ENCODE peak calls at places on chromosomes 5 and 9, in eight cellular contexts. One of them, this sample, is unnamed.
A peak's percentile ranks its signal among the peaks of the same experiment; 100 is the strongest.

GRCh38 chr5:131147258-131147657 is 17.8 kb downstream of the HINT1 start:
- DNase-seq in CD4-positive, alpha-beta memory T cell: no peak
- DNase-seq in spleen: no peak
- DNase-seq in GM23248: no peak
- DNase-seq in stomach: no peak
- DNase-seq in kidney: no peak
- DNase-seq in WERI-Rb-1: no peak
- DNase-seq in colonic mucosa: no peak
- DNase-seq in this sample: no peak

GRCh38 chr9:6153425-6153824 is 62.2 kb upstream of the IL33 start:
- DNase-seq in WERI-Rb-1: no peak
- DNase-seq in spleen: no peak
- DNase-seq in stomach: no peak
- DNase-seq in colonic mucosa: no peak
- DNase-seq in GM23248: peak; percentile 25
- DNase-seq in kidney: no peak
- DNase-seq in CD4-positive, alpha-beta memory T cell: no peak
- DNase-seq in this sample: no peak

GRCh38 chr5:172868924-172869565 is 35.0 kb downstream of the ERGIC1 start:
- DNase-seq in CD4-positive, alpha-beta memory T cell: no peak
- DNase-seq in kidney: peak; percentile 95
- DNase-seq in stomach: peak; percentile 72
- DNase-seq in GM23248: peak; percentile 97
- DNase-seq in colonic mucosa: no peak
- DNase-seq in WERI-Rb-1: no peak
- DNase-seq in spleen: peak; percentile 64
- DNase-seq in this sample: no peak

GRCh38 chr5:5941486-5941885 is 436.9 kb downstream of the MED10 start:
- DNase-seq in GM23248: no peak
- DNase-seq in CD4-positive, alpha-beta memory T cell: no peak
- DNase-seq in kidney: no peak
- DNase-seq in stomach: no peak
- DNase-seq in WERI-Rb-1: peak; percentile 50
- DNase-seq in colonic mucosa: no peak
- DNase-seq in spleen: no peak
- DNase-seq in this sample: no peak

GRCh38 chr5:38316544-38317224 is 58.3 kb downstream of the EGFLAM start:
- DNase-seq in kidney: no peak
- DNase-seq in WERI-Rb-1: peak; percentile 21
- DNase-seq in colonic mucosa: no peak
- DNase-seq in CD4-positive, alpha-beta memory T cell: no peak
- DNase-seq in stomach: no peak
- DNase-seq in GM23248: peak; percentile 61
- DNase-seq in spleen: no peak
- DNase-seq in this sample: no peak

GRCh38 chr9:123716339-123716738 is 213.6 kb downstream of the DENND1A start:
- DNase-seq in kidney: no peak
- DNase-seq in CD4-positive, alpha-beta memory T cell: no peak
- DNase-seq in spleen: no peak
- DNase-seq in WERI-Rb-1: no peak
- DNase-seq in colonic mucosa: no peak
- DNase-seq in GM23248: no peak
- DNase-seq in stomach: no peak
- DNase-seq in this sample: no peak

GRCh38 chr9:130172858-130173461 is 756 bp downstream of the NCS1 start:
- DNase-seq in colonic mucosa: no peak
- DNase-seq in CD4-positive, alpha-beta memory T cell: no peak
- DNase-seq in spleen: no peak
- DNase-seq in WERI-Rb-1: peak; percentile 53
- DNase-seq in kidney: peak; percentile 78
- DNase-seq in stomach: no peak
- DNase-seq in GM23248: peak; percentile 68
- DNase-seq in this sample: peak; percentile 21

GRCh38 chr5:109062669-109063068 is 315.0 kb downstream of the FER start:
- DNase-seq in CD4-positive, alpha-beta memory T cell: no peak
- DNase-seq in WERI-Rb-1: no peak
- DNase-seq in GM23248: peak; percentile 64
- DNase-seq in colonic mucosa: no peak
- DNase-seq in kidney: no peak
- DNase-seq in spleen: no peak
- DNase-seq in stomach: no peak
- DNase-seq in this sample: no peak

GRCh38 chr5:23461576-23461975 is 45.8 kb upstream of the PRDM9 start:
- DNase-seq in kidney: no peak
- DNase-seq in spleen: no peak
- DNase-seq in stomach: no peak
- DNase-seq in WERI-Rb-1: no peak
- DNase-seq in CD4-positive, alpha-beta memory T cell: no peak
- DNase-seq in GM23248: no peak
- DNase-seq in colonic mucosa: no peak
- DNase-seq in this sample: no peak

GRCh38 chr5:82421119-82421518 is 143.0 kb upstream of the RPS23 start:
- DNase-seq in WERI-Rb-1: no peak
- DNase-seq in spleen: no peak
- DNase-seq in stomach: no peak
- DNase-seq in GM23248: peak; percentile 82
- DNase-seq in colonic mucosa: no peak
- DNase-seq in CD4-positive, alpha-beta memory T cell: no peak
- DNase-seq in kidney: no peak
- DNase-seq in this sample: no peak

GRCh38 chr9:69919461-69920061 is 98.9 kb downstream of the CFAP95 start:
- DNase-seq in kidney: no peak
- DNase-seq in GM23248: peak; percentile 83
- DNase-seq in spleen: no peak
- DNase-seq in colonic mucosa: no peak
- DNase-seq in CD4-positive, alpha-beta memory T cell: peak; percentile 29
- DNase-seq in WERI-Rb-1: no peak
- DNase-seq in stomach: no peak
- DNase-seq in this sample: no peak

GRCh38 chr9:13444696-13445095 is 165.2 kb upstream of the MPDZ start:
- DNase-seq in WERI-Rb-1: no peak
- DNase-seq in colonic mucosa: no peak
- DNase-seq in stomach: no peak
- DNase-seq in kidney: no peak
- DNase-seq in GM23248: no peak
- DNase-seq in spleen: no peak
- DNase-seq in CD4-positive, alpha-beta memory T cell: no peak
- DNase-seq in this sample: no peak

DNA sequence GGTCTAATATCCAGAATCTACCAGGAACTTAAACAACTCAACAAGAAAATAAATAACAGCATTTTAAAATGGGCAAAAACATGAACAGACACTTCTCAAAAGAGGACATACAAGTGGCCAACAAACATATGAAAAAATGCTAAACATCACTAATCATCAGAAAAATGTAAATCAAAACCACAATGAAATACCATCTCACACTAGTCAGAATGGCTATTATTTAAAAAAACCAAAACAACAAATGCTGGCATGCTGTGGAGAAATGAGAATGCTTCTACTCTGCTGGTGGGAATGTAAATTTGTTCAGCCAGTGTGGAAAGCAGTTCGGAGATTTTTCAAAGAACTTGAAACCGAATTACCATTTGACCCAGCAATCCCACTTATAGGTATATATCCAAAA is 63.1 kb downstream of the ADAMTS6 start:
- DNase-seq in stomach: no peak
- DNase-seq in WERI-Rb-1: no peak
- DNase-seq in CD4-positive, alpha-beta memory T cell: no peak
- DNase-seq in GM23248: peak; percentile 39
- DNase-seq in kidney: no peak
- DNase-seq in spleen: no peak
- DNase-seq in colonic mucosa: no peak
- DNase-seq in this sample: no peak
- H3K9me3 ChIP-seq in stomach: peaks cover 39% of the 10 kb centered on the region
- H3K9me3 ChIP-seq in WERI-Rb-1: peaks cover 7% of the 10 kb centered on the region
- H3K9me3 ChIP-seq in CD4-positive, alpha-beta memory T cell: no peaks in the 10 kb centered on the region
- H3K9me3 ChIP-seq in GM23248: peaks cover 6% of the 10 kb centered on the region
- H3K9me3 ChIP-seq in kidney: peaks cover 18% of the 10 kb centered on the region
- H3K9me3 ChIP-seq in spleen: peaks cover 52% of the 10 kb centered on the region
- H3K9me3 ChIP-seq in colonic mucosa: no peaks in the 10 kb centered on the region
- H3K9me3 ChIP-seq in this sample: no peaks in the 10 kb centered on the region

GRCh38 chr5:90092734-90093133 is 316.8 kb downstream of the CETN3 start:
- DNase-seq in kidney: no peak
- DNase-seq in CD4-positive, alpha-beta memory T cell: no peak
- DNase-seq in WERI-Rb-1: no peak
- DNase-seq in spleen: no peak
- DNase-seq in colonic mucosa: no peak
- DNase-seq in GM23248: no peak
- DNase-seq in stomach: no peak
- DNase-seq in this sample: no peak
- H3K9me3 ChIP-seq in kidney: peaks cover 4% of the 10 kb centered on the region
- H3K9me3 ChIP-seq in CD4-positive, alpha-beta memory T cell: no peaks in the 10 kb centered on the region
- H3K9me3 ChIP-seq in WERI-Rb-1: no peaks in the 10 kb centered on the region
- H3K9me3 ChIP-seq in spleen: peaks cover 18% of the 10 kb centered on the region
- H3K9me3 ChIP-seq in colonic mucosa: no peaks in the 10 kb centered on the region
- H3K9me3 ChIP-seq in GM23248: no peaks in the 10 kb centered on the region
- H3K9me3 ChIP-seq in stomach: peaks cover 5% of the 10 kb centered on the region
- H3K9me3 ChIP-seq in this sample: no peaks in the 10 kb centered on the region

GRCh38 chr5:1213508-1214162 is 11.5 kb upstream of the SLC6A18 start:
- DNase-seq in GM23248: no peak
- DNase-seq in stomach: no peak
- DNase-seq in WERI-Rb-1: no peak
- DNase-seq in CD4-positive, alpha-beta memory T cell: no peak
- DNase-seq in kidney: peak; percentile 60
- DNase-seq in colonic mucosa: no peak
- DNase-seq in spleen: peak; percentile 69
- DNase-seq in this sample: peak; percentile 8
- H3K9me3 ChIP-seq in GM23248: no peaks in the 10 kb centered on the region
- H3K9me3 ChIP-seq in stomach: peaks cover 6% of the 10 kb centered on the region
- H3K9me3 ChIP-seq in WERI-Rb-1: peaks cover 7% of the 10 kb centered on the region
- H3K9me3 ChIP-seq in CD4-positive, alpha-beta memory T cell: no peaks in the 10 kb centered on the region
- H3K9me3 ChIP-seq in kidney: no peaks in the 10 kb centered on the region
- H3K9me3 ChIP-seq in colonic mucosa: no peaks in the 10 kb centered on the region
- H3K9me3 ChIP-seq in spleen: no peaks in the 10 kb centered on the region
- H3K9me3 ChIP-seq in this sample: no peaks in the 10 kb centered on the region

GRCh38 chr9:100368672-100369071 is 15.9 kb upstream of the TEX10 start:
- DNase-seq in kidney: no peak
- DNase-seq in spleen: no peak
- DNase-seq in stomach: no peak
- DNase-seq in GM23248: no peak
- DNase-seq in colonic mucosa: no peak
- DNase-seq in CD4-positive, alpha-beta memory T cell: no peak
- DNase-seq in WERI-Rb-1: no peak
- DNase-seq in this sample: no peak

GRCh38 chr9:100366121-100366520 is 13.4 kb upstream of the TEX10 start:
- DNase-seq in kidney: no peak
- DNase-seq in WERI-Rb-1: no peak
- DNase-seq in CD4-positive, alpha-beta memory T cell: no peak
- DNase-seq in GM23248: no peak
- DNase-seq in colonic mucosa: no peak
- DNase-seq in spleen: no peak
- DNase-seq in stomach: no peak
- DNase-seq in this sample: no peak

GRCh38 chr9:100372648-100373047 is 19.9 kb upstream of the TEX10 start:
- DNase-seq in GM23248: no peak
- DNase-seq in WERI-Rb-1: no peak
- DNase-seq in spleen: no peak
- DNase-seq in colonic mucosa: no peak
- DNase-seq in CD4-positive, alpha-beta memory T cell: no peak
- DNase-seq in stomach: no peak
- DNase-seq in kidney: no peak
- DNase-seq in this sample: no peak

GRCh38 chr9:100375677-100376076 is 22.9 kb upstream of the TEX10 start:
- DNase-seq in kidney: no peak
- DNase-seq in spleen: no peak
- DNase-seq in colonic mucosa: no peak
- DNase-seq in CD4-positive, alpha-beta memory T cell: no peak
- DNase-seq in stomach: no peak
- DNase-seq in WERI-Rb-1: no peak
- DNase-seq in GM23248: no peak
- DNase-seq in this sample: no peak

GRCh38 chr9:100370064-100370723 is 17.5 kb upstream of the TEX10 start:
- DNase-seq in colonic mucosa: no peak
- DNase-seq in kidney: no peak
- DNase-seq in stomach: no peak
- DNase-seq in spleen: no peak
- DNase-seq in CD4-positive, alpha-beta memory T cell: no peak
- DNase-seq in WERI-Rb-1: no peak
- DNase-seq in GM23248: no peak
- DNase-seq in this sample: no peak
- H3K9me3 ChIP-seq in colonic mucosa: no peaks in the 10 kb centered on the region
- H3K9me3 ChIP-seq in kidney: no peaks in the 10 kb centered on the region
- H3K9me3 ChIP-seq in stomach: peaks cover 26% of the 10 kb centered on the region
- H3K9me3 ChIP-seq in spleen: peaks cover 6% of the 10 kb centered on the region
- H3K9me3 ChIP-seq in CD4-positive, alpha-beta memory T cell: no peaks in the 10 kb centered on the region
- H3K9me3 ChIP-seq in WERI-Rb-1: peaks cover 16% of the 10 kb centered on the region
- H3K9me3 ChIP-seq in GM23248: no peaks in the 10 kb centered on the region
- H3K9me3 ChIP-seq in this sample: no peaks in the 10 kb centered on the region

DNA sequence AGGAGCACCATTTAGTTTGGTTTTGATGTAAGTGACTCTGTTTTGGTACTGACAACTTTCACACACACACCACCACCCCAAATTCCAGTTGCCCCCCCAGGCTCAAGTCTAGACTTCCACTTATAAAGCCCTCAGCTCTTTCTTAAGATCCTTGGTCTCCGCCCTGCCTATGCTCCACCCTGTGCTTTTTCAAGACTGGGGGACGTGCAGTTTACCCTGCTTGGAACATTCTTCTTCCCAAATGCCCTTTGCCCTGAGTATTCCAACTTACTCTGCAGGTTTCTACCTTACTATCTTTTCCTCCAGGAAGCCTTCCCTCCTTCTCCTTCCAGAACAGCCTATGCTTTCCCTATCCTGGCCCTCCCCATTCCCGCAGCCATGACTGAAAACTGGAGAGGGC is 1.5 kb upstream of the TRIM14 start:
- DNase-seq in stomach: no peak
- DNase-seq in GM23248: no peak
- DNase-seq in CD4-positive, alpha-beta memory T cell: no peak
- DNase-seq in colonic mucosa: peak; percentile 76
- DNase-seq in WERI-Rb-1: no peak
- DNase-seq in spleen: no peak
- DNase-seq in kidney: peak; percentile 25
- DNase-seq in this sample: no peak
- H3K9me3 ChIP-seq in stomach: no peaks in the 10 kb centered on the region
- H3K9me3 ChIP-seq in GM23248: no peaks in the 10 kb centered on the region
- H3K9me3 ChIP-seq in CD4-positive, alpha-beta memory T cell: no peaks in the 10 kb centered on the region
- H3K9me3 ChIP-seq in colonic mucosa: no peaks in the 10 kb centered on the region
- H3K9me3 ChIP-seq in WERI-Rb-1: no peaks in the 10 kb centered on the region
- H3K9me3 ChIP-seq in spleen: no peaks in the 10 kb centered on the region
- H3K9me3 ChIP-seq in kidney: no peaks in the 10 kb centered on the region
- H3K9me3 ChIP-seq in this sample: no peaks in the 10 kb centered on the region

GRCh38 chr5:141389153-141390042 is 1.9 kb downstream of the PCDHGB4 start:
- DNase-seq in CD4-positive, alpha-beta memory T cell: no peak
- DNase-seq in kidney: no peak
- DNase-seq in WERI-Rb-1: no peak
- DNase-seq in spleen: no peak
- DNase-seq in colonic mucosa: no peak
- DNase-seq in stomach: no peak
- DNase-seq in GM23248: no peak
- DNase-seq in this sample: no peak
- H3K9me3 ChIP-seq in CD4-positive, alpha-beta memory T cell: no peaks in the 10 kb centered on the region
- H3K9me3 ChIP-seq in kidney: peaks cover 86% of the 10 kb centered on the region
- H3K9me3 ChIP-seq in WERI-Rb-1: peaks cover 6% of the 10 kb centered on the region
- H3K9me3 ChIP-seq in spleen: peaks cover 96% of the 10 kb centered on the region
- H3K9me3 ChIP-seq in colonic mucosa: peaks cover 3% of the 10 kb centered on the region
- H3K9me3 ChIP-seq in stomach: peaks cover 97% of the 10 kb centered on the region
- H3K9me3 ChIP-seq in GM23248: no peaks in the 10 kb centered on the region
- H3K9me3 ChIP-seq in this sample: peaks cover 21% of the 10 kb centered on the region

GRCh38 chr5:14440598-14441401 is 140.8 kb upstream of the OTULINL start:
- DNase-seq in WERI-Rb-1: peak; percentile 68
- DNase-seq in kidney: peak; percentile 82
- DNase-seq in GM23248: peak; percentile 95
- DNase-seq in spleen: no peak
- DNase-seq in colonic mucosa: peak; percentile 33
- DNase-seq in CD4-positive, alpha-beta memory T cell: no peak
- DNase-seq in stomach: no peak
- DNase-seq in this sample: no peak
- H3K9me3 ChIP-seq in WERI-Rb-1: no peaks in the 10 kb centered on the region
- H3K9me3 ChIP-seq in kidney: no peaks in the 10 kb centered on the region
- H3K9me3 ChIP-seq in GM23248: no peaks in the 10 kb centered on the region
- H3K9me3 ChIP-seq in spleen: no peaks in the 10 kb centered on the region
- H3K9me3 ChIP-seq in colonic mucosa: no peaks in the 10 kb centered on the region
- H3K9me3 ChIP-seq in CD4-positive, alpha-beta memory T cell: no peaks in the 10 kb centered on the region
- H3K9me3 ChIP-seq in stomach: no peaks in the 10 kb centered on the region
- H3K9me3 ChIP-seq in this sample: no peaks in the 10 kb centered on the region

This sample was measured in T-helper 17 cell.